ENCODE peak calls at places on chromosomes 4 and X, in ten cellular contexts. B is breast epithelium, D is sigmoid colon, F is GM12878, G is vagina, J is transverse colon, O is HCT116, V is H1, P is SK-N-SH, N is Panc1. R is an unnamed sample.

GRCh38 chr4:90328558-90328957 is 201.4 kb downstream of the CCSER1 start:
- DNase-seq in J (peak; percentile 33), N (no peak), F (no peak), P (peak; percentile 44), B (no peak), O (peak; percentile 44), G (no peak), D (no peak), V (no peak), R (no peak)

GRCh38 chrX:47234583-47234982 is 1.8 kb downstream of the USP11 start:
- DNase-seq in P (no peak), V (no peak), G (no peak), J (no peak), O (no peak), B (no peak), N (no peak), D (no peak), F (no peak), R (no peak)

GRCh38 chr4:19844436-19844835 is 407.3 kb upstream of the SLIT2 start:
- DNase-seq in G (no peak), F (no peak), P (no peak), V (no peak), N (no peak), J (no peak), O (no peak), D (no peak), B (no peak), R (no peak)

GRCh38 chrX:24306430-24306829 is 7.4 kb downstream of the SUPT20HL2 start:
- DNase-seq in D (no peak), B (no peak), N (no peak), V (no peak), F (no peak), G (no peak), O (no peak), J (no peak), P (no peak), R (no peak)

GRCh38 chrX:13177921-13178320 is 133.5 kb upstream of the FAM9C start:
- DNase-seq in F (no peak), N (no peak), O (no peak), G (no peak), B (no peak), J (no peak), P (no peak), V (no peak), D (no peak), R (no peak)

GRCh38 chrX:10142041-10142589 is 14.7 kb upstream of the CLCN4 start:
- DNase-seq in J (no peak), D (peak; percentile 28), G (no peak), O (no peak), F (no peak), N (no peak), V (no peak), P (no peak), B (no peak), R (no peak)

GRCh38 chr4:70958681-70959080 is 34.8 kb upstream of the DCK start:
- DNase-seq in V (no peak), N (no peak), J (no peak), G (no peak), D (no peak), F (no peak), B (no peak), P (no peak), O (no peak), R (no peak)

GRCh38 chrX:45306794-45307193 is 106.1 kb upstream of the DIPK2B start:
- DNase-seq in P (no peak), B (no peak), N (no peak), J (no peak), V (no peak), G (no peak), D (no peak), O (no peak), F (no peak), R (no peak)

GRCh38 chr4:108486046-108486445 is 134.3 kb upstream of the RPL34 start:
- DNase-seq in N (no peak), G (no peak), V (no peak), P (no peak), B (no peak), J (no peak), F (no peak), D (no peak), O (no peak), R (no peak)

GRCh38 chr4:54658321-54659093 is 750 bp downstream of the KIT start:
- DNase-seq in F (no peak), D (no peak), B (peak; percentile 47), O (peak; percentile 13), G (no peak), P (peak; percentile 78), N (no peak), J (peak; percentile 46), V (peak; percentile 78), R (no peak)

GRCh38 chr4:41600243-41600642 is 62.3 kb downstream of the LIMCH1 start:
- DNase-seq in J (no peak), N (no peak), O (peak; percentile 12), P (no peak), D (no peak), V (no peak), B (no peak), G (no peak), F (no peak), R (no peak)

GRCh38 chr4:146153964-146154536 is 21.5 kb upstream of the LSM6 start:
- DNase-seq in D (no peak), F (no peak), O (no peak), B (no peak), V (no peak), P (no peak), G (no peak), J (no peak), N (no peak), R (no peak)

GRCh38 chrX:109826954-109827708 is 94.1 kb upstream of the ACSL4 start:
- DNase-seq in P (no peak), F (no peak), N (no peak), V (no peak), J (no peak), O (no peak), B (no peak), D (no peak), G (no peak), R (no peak)

GRCh38 chr4:55910140-55910539 is 38.6 kb upstream of the CEP135 start:
- DNase-seq in O (no peak), P (no peak), J (no peak), V (no peak), B (no peak), N (no peak), G (no peak), D (no peak), F (no peak), R (no peak)

GRCh38 chrX:70166601-70167590 is 10.4 kb upstream of the DGAT2L6 start:
- DNase-seq in F (no peak), N (no peak), D (no peak), B (no peak), G (no peak), P (no peak), J (no peak), O (peak; percentile 6), V (no peak), R (no peak)

GRCh38 chrX:19751068-19751467 is 136.3 kb downstream of the SH3KBP1 start:
- DNase-seq in G (no peak), V (no peak), N (no peak), P (no peak), F (no peak), O (no peak), J (no peak), D (no peak), B (no peak), R (no peak)

DNA sequence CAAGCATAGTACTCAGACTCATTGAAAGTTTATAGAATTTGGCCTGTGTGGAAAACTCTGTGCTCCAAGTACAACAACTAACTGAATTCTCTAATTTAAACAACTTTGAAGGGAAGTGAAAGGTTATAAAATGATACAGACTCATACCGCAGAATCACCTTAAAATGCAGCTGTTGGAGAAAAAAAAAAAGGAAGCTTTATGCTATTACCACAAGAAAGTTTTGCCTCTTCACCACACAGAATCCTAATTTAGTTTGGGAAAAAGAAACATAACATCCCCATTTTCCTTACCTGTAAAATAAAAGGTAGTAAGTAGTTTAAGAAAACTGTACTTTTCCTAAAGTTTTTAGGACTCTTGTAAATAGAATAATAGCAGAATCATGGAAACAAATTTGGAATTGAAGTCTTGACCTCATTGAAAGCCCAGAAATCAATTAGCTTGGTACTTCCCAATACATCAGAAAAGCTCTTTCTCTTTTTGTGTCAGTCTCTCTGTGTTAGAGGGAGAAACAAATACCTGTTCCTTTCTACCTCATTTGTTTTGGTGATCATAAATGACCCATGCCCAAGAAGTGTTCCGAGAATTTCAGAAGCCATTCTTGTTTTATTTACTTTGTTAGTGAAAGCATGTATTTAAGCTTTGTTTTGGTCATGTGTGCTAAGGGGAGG is 78.8 kb downstream of the NFKB1 start:
- DNase-seq in V (no peak), G (no peak), D (no peak), P (no peak), J (no peak), N (no peak), F (no peak), O (no peak), B (no peak), R (no peak)
- H3K36me3 ChIP-seq in V (no peaks in the 10 kb centered on the region), G (no peaks in the 10 kb centered on the region), D (peaks cover 15% of the 10 kb centered on the region), P (peaks cover 45% of the 10 kb centered on the region), J (peaks cover 52% of the 10 kb centered on the region), N (peaks cover 4% of the 10 kb centered on the region), F (peaks cover 8% of the 10 kb centered on the region), O (no peaks in the 10 kb centered on the region), B (peaks cover 4% of the 10 kb centered on the region), R (peaks cover 76% of the 10 kb centered on the region)

GRCh38 chrX:119659522-119659921 is 33.4 kb downstream of the SEPTIN6 start:
- DNase-seq in D (no peak), V (no peak), B (no peak), O (no peak), N (no peak), J (no peak), G (no peak), F (no peak), P (no peak), R (no peak)
- H3K4me1 ChIP-seq in D (peaks cover 1% of the 10 kb centered on the region), V (no peaks in the 10 kb centered on the region), B (no peaks in the 10 kb centered on the region), O (peaks cover 17% of the 10 kb centered on the region), N (no peaks in the 10 kb centered on the region), J (no peaks in the 10 kb centered on the region), G (no peaks in the 10 kb centered on the region), F (peaks cover 3% of the 10 kb centered on the region), P (peaks cover 2% of the 10 kb centered on the region), R (peaks cover 7% of the 10 kb centered on the region)

DNA sequence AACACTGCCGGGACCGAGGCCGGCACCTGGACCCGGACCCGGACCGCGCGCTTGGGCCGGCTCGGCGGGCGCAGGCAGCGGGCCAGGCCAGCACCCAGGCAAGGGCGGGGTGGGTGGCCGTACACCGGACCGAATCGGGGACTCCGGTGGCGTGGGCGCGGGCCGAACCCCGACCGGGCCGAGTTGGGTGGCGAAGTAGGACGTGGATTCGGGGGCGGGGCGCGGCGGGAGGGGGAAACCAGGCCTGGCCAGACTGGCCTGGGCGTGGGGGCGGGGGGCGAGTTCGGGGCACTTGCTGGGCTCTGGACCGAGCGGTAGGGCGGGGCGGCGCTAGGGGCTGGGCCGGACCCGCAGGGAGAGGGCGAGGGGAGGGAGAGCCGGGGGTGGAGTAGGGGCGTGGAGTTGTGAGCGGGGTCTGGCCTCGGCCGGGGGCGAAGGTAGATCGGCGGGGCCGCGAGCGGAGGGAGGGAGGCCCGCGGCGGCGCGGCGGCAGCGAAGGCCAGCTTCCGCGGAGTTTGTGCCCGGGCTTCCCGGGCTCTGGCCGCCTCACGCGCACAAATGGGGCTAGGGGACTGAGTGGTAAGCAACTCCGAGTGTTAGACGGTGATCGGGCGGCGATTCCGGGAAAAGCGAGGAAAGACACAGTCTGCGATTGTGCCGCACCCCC is 1.8 kb upstream of the BCORL1 start:
- DNase-seq in O (no peak), J (peak; percentile 73), D (peak; percentile 86), B (no peak), F (no peak), G (no peak), P (peak; percentile 82), N (no peak), V (peak; percentile 64), R (no peak)
- TF ChIP-seq POLR2AphosphoS5 in O (peak; percentile 64), J (peak; percentile 56), D (peak; percentile 82), B (no peak), F (no peak), G (no peak), P (no peak), N (peak; percentile 56), V (no peak), R (peak; percentile 73)

GRCh38 chr4:17630228-17630627 is 15.8 kb downstream of the MED28 start:
- DNase-seq in F (no peak), O (no peak), N (no peak), J (no peak), D (no peak), B (no peak), P (no peak), V (no peak), G (no peak), R (no peak)
- H3K36me3 ChIP-seq in F (peaks cover 10% of the 10 kb centered on the region), O (peaks cover 63% of the 10 kb centered on the region), N (peaks cover 8% of the 10 kb centered on the region), J (peaks cover 65% of the 10 kb centered on the region), D (peaks cover 57% of the 10 kb centered on the region), B (peaks cover 4% of the 10 kb centered on the region), P (peaks cover 59% of the 10 kb centered on the region), V (peaks cover 82% of the 10 kb centered on the region), G (no peaks in the 10 kb centered on the region), R (peaks cover 100% of the 10 kb centered on the region)